ENCODE peak calls at places on chromosome 18, in nine cellular contexts. K is K562, D is IMR-90, J is gastrocnemius medialis, U is uterus, G is adrenal gland, Q is upper lobe of left lung, W is Peyer's patch, F is A549. E is an unnamed sample.

GRCh38 chr18:66210875-66211274 is 393.0 kb downstream of the CDH19 start:
- DNase-seq in W (no peak), U (no peak), J (no peak), F (no peak), D (no peak), K (no peak), Q (no peak), G (no peak), E (no peak)

GRCh38 chr18:76216096-76216495 is 278.9 kb downstream of the ZNF516 start:
- DNase-seq in J (no peak), G (no peak), D (no peak), W (no peak), U (no peak), K (no peak), Q (no peak), F (no peak), E (no peak)

GRCh38 chr18:6405237-6406074 is 9.3 kb downstream of the L3MBTL4 start:
- DNase-seq in G (no peak), F (no peak), K (no peak), D (no peak), U (no peak), J (no peak), W (no peak), Q (no peak), E (no peak)

GRCh38 chr18:58579561-58580047 is 49.3 kb downstream of the ALPK2 start:
- DNase-seq in Q (no peak), J (no peak), U (no peak), W (no peak), G (no peak), K (no peak), F (peak), D (peak), E (no peak)

GRCh38 chr18:67232991-67233390 is 283.5 kb downstream of the DSEL start:
- DNase-seq in J (no peak), W (no peak), F (no peak), U (no peak), K (no peak), Q (no peak), G (no peak), D (no peak), E (no peak)

GRCh38 chr18:79917351-79918088 is 33.9 kb downstream of the SLC66A2 start:
- DNase-seq in F (no peak), U (peak), W (no peak), J (peak), D (no peak), G (peak), K (no peak), Q (no peak), E (no peak)

GRCh38 chr18:36389027-36389426 is 91.5 kb downstream of the FHOD3 start:
- DNase-seq in F (no peak), J (no peak), K (no peak), Q (no peak), D (no peak), W (no peak), U (no peak), G (no peak), E (no peak)

GRCh38 chr18:62928316-62928715 is 213.0 kb downstream of the PHLPP1 start:
- DNase-seq in D (peak), U (no peak), J (no peak), F (no peak), W (no peak), Q (no peak), G (no peak), K (no peak), E (no peak)

GRCh38 chr18:26686532-26686931 is 138.2 kb upstream of the KCTD1 start:
- DNase-seq in W (no peak), Q (no peak), U (no peak), K (no peak), F (no peak), D (no peak), J (no peak), G (no peak), E (no peak)

DNA sequence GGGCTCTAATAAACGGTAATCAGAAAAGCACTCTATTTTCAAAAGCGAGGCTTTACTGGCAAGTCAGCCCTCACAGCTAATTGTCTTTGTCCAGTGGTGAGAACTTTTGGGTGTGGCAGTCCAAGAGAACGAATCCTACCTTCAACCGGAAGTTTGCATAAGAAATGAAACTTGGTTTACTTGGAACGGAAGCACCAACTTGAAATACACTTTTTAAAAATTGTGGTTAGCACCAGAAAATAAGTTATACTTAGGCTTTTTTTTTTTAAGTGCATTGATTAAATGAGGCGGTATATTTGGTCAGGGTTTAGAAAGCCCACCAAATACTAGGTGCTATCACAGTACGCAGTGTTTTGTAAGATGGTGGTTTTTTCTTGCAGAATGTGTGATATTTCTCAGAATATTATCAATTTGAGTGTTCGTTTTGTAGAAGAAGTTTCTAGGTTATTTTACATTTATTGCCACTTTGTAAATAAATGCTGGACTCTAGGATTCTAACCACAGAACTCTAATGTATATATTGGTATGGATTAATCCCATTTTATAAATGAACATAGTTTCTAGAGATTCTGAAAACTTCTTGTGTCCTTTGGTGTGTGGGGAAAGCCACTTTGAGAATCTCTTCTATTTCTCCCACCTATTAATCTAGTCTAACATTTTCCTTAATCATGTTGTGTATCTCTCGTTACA is 1.2 kb downstream of the MYL12A start:
- DNase-seq in K (peak), F (peak), G (no peak), U (no peak), Q (peak), W (peak), J (peak), D (peak), E (no peak)
- TF ChIP-seq POLR2A in K (no peak), F (no peak), G (no peak), U (no peak), Q (no peak), W (peak), J (peak), D (no peak), E (no peak)

GRCh38 chr18:32389868-32390267 is 80.8 kb downstream of the GAREM1 start:
- DNase-seq in F (no peak), Q (peak), J (no peak), K (no peak), U (no peak), D (no peak), W (no peak), G (peak), E (peak)
- H3K4me3 ChIP-seq in F (no peak), Q (no peak), J (no peak), K (no peak), U (no peak), D (no peak), W (no peak), G (no peak), E (no peak)

GRCh38 chr18:61637319-61637718 is 255.5 kb downstream of the RNF152 start:
- DNase-seq in J (no peak), Q (no peak), W (peak), K (no peak), D (no peak), G (no peak), F (no peak), U (no peak), E (peak)
- TF ChIP-seq CTCF in J (no peak), Q (no peak), W (no peak), K (no peak), D (no peak), G (no peak), F (no peak), U (no peak), E (no peak)

GRCh38 chr18:272650-273049 is 4.8 kb upstream of the THOC1 start:
- DNase-seq in Q (no peak), F (no peak), G (no peak), K (no peak), J (no peak), W (no peak), U (no peak), D (no peak), E (no peak)

GRCh38 chr18:267380-267687 is 513 bp downstream of the THOC1 start:
- DNase-seq in G (peak), W (no peak), D (no peak), Q (no peak), J (no peak), F (peak), U (no peak), K (no peak), E (no peak)

GRCh38 chr18:273525-273924 is 5.7 kb upstream of the THOC1 start:
- DNase-seq in W (no peak), G (no peak), F (no peak), D (no peak), K (no peak), J (no peak), Q (no peak), U (no peak), E (no peak)

GRCh38 chr18:269480-270090 is 1.7 kb upstream of the THOC1 start:
- DNase-seq in Q (no peak), U (no peak), J (no peak), D (no peak), F (no peak), G (no peak), W (no peak), K (peak), E (no peak)

GRCh38 chr18:267688-268552 is at the start of gene THOC1:
- DNase-seq in K (peak), W (peak), U (peak), J (peak), Q (peak), F (peak), D (peak), G (peak), E (peak)
- TF ChIP-seq POLR2A in K (peak), W (peak), U (peak), J (peak), Q (peak), F (peak), D (peak), G (peak), E (no peak)

GRCh38 chr18:498901-499300 is 1.6 kb downstream of the COLEC12 start:
- DNase-seq in U (no peak), W (no peak), F (no peak), G (no peak), J (no peak), D (no peak), K (no peak), Q (no peak), E (no peak)
- H3K4me3 ChIP-seq in U (peak), W (no peak), F (peak), G (no peak), J (peak), D (peak), K (no peak), Q (no peak), E (peak)

GRCh38 chr18:45213040-45213333 is 402.3 kb upstream of the SLC14A2 start:
- DNase-seq in W (no peak), F (no peak), K (no peak), J (no peak), Q (no peak), D (no peak), G (no peak), U (no peak), E (no peak)
- TF ChIP-seq CTCF in W (no peak), F (no peak), K (no peak), J (no peak), Q (no peak), D (no peak), G (no peak), U (no peak), E (no peak)

GRCh38 chr18:48835745-48836191 is 115.0 kb downstream of the SMAD7 start:
- DNase-seq in W (peak), D (no peak), F (no peak), U (no peak), G (no peak), Q (no peak), J (no peak), K (no peak), E (no peak)

GRCh38 chr18:48836231-48836805 is 114.4 kb downstream of the SMAD7 start:
- DNase-seq in W (no peak), G (no peak), U (no peak), F (no peak), K (no peak), D (no peak), Q (no peak), J (no peak), E (no peak)

GRCh38 chr18:48834421-48835011 is 116.2 kb downstream of the SMAD7 start:
- DNase-seq in K (peak), U (peak), J (peak), W (peak), Q (peak), D (peak), F (peak), G (peak), E (peak)

GRCh38 chr18:48833701-48834394 is 116.9 kb downstream of the SMAD7 start:
- DNase-seq in W (peak), K (no peak), D (peak), J (peak), U (peak), G (peak), F (no peak), Q (peak), E (peak)

DNA sequence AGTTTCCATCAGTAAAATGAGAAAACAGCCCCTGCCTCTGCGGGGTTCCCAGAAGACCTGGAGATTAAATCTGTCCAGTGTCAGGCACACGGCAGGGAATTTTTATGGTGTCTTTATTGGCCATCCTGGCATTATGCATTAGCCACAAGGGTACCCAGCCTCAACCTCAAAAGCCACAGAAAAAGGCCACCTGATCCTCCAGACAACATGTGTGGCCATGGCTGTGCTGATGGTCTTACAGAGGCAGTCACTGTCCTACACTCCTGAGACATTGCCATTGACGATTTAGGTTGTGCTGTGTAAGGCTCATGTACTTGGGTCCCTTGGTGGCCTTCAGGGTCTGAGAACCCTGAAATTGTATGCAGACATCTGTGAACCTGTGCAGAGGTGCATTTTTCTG is 115.6 kb downstream of the SMAD7 start:
- DNase-seq in K (no peak), F (no peak), J (no peak), G (peak), Q (peak), U (no peak), D (no peak), W (peak), E (no peak)
- TF ChIP-seq POLR2A in K (no peak), F (no peak), J (no peak), G (no peak), Q (no peak), U (no peak), D (no peak), W (no peak), E (no peak)

GRCh38 chr18:23872701-23873550 is 141.6 kb upstream of the TTC39C start:
- DNase-seq in Q (no peak), G (no peak), J (no peak), F (no peak), K (no peak), U (no peak), D (no peak), W (peak), E (peak)
- H3K4me3 ChIP-seq in Q (no peak), G (no peak), J (no peak), F (no peak), K (no peak), U (no peak), D (no peak), W (no peak), E (peak)

GRCh38 chr18:5106730-5107129 is 90.3 kb downstream of the AKAIN1 start:
- DNase-seq in D (no peak), G (no peak), U (no peak), F (peak), J (no peak), K (peak), Q (no peak), W (no peak), E (no peak)
- TF ChIP-seq CTCF in D (no peak), G (no peak), U (no peak), F (peak), J (no peak), K (no peak), Q (no peak), W (no peak), E (no peak)

DNA sequence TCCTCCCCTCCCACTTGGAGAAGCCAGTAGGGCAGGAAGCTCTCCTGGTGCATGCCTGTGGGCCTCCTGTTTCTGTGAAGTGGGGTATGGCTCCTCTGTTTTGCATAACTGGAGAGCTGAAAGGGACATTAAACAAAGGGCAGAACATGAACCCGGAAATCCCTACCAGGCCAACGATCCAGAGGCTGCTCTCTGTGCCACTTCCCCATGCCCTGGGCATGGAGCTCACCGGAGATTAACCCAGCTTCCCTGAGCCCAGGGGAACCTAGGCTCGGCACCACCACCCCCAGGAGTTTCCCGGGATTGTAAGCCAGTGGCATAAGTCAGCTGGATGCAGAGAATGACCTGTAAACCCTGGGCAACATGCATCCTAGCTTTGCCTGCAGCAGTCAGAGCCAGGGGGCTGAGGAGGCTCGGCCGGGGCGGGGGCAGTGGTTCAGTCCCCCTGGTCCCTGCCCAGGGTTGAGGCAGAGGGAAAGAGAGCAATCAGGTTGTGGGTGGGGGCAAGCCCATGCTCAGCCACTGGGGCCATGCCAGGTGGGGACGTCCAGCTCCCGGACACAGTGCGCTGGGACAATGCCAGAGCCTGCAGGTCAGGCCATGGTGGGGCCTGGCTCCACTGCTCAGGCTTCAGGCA is 49.5 kb downstream of the TIMM21 start:
- DNase-seq in Q (peak), U (no peak), W (peak), F (no peak), G (no peak), J (no peak), D (no peak), K (no peak), E (peak)
- TF ChIP-seq POLR2A in Q (no peak), U (no peak), W (no peak), F (no peak), G (no peak), J (no peak), D (no peak), K (no peak), E (no peak)

E was measured in stomach.